ENCODE peak calls at places on chromosomes 5 and 9, in nine cellular contexts. U is stimulated activated naive CD8-positive, alpha-beta T cell treated with anti-CD3 and anti-CD28 coated beads, Interleukin-15, Interleukin-2, amounts not matched to agents 100 U/mL and 50 U/mL, for 24 hours; W is gastrocnemius medialis; J is stimulated activated naive B cell treated with anti-CD40 and anti-IgM and Interleukin-4, amounts not matched to agents 10 μg/mL and 1 μg/mL and 100 μg/mL, for 72 hours; E is stimulated activated CD4-positive, alpha-beta T cell treated with anti-CD3 and anti-CD28 coated beads, Interleukin-4, amount 100 ng/mL, for 1 hour; I is hippocampal formation; M is caudate nucleus; T is H54; O is anterior cingulate cortex. N is an unnamed sample.

GRCh38 chr9:114879165-114879564 is 51.2 kb downstream of the TNFSF8 start:
- DNase-seq in U (no peak), W (no peak), J (no peak), E (no peak), I (no peak), M (no peak), T (no peak), O (no peak), N (no peak)

GRCh38 chr9:136155576-136155975 is 36.9 kb upstream of the TMEM250 start:
- DNase-seq in U (no peak), W (no peak), J (no peak), E (no peak), I (no peak), M (no peak), T (no peak), O (no peak), N (no peak)

GRCh38 chr9:73133921-73134407 is 17.7 kb upstream of the ANXA1 start:
- DNase-seq in U (no peak), W (no peak), J (no peak), E (no peak), I (no peak), M (no peak), T (no peak), O (no peak), N (peak)

GRCh38 chr9:129166962-129167557 is 11.0 kb downstream of the IER5L start:
- DNase-seq in U (peak), W (no peak), J (no peak), E (peak), I (no peak), M (no peak), T (peak), O (no peak), N (peak)

GRCh38 chr9:130342714-130343085 is 77.1 kb downstream of the HMCN2 start:
- DNase-seq in U (no peak), W (no peak), J (no peak), E (no peak), I (no peak), M (no peak), T (no peak), O (no peak), N (no peak)

GRCh38 chr9:89952401-89952800 is 347.6 kb downstream of the GADD45G start:
- DNase-seq in U (no peak), W (no peak), J (no peak), E (no peak), I (no peak), M (no peak), T (no peak), O (no peak), N (no peak)

GRCh38 chr5:146565764-146566163 is 49.8 kb upstream of the GPR151 start:
- DNase-seq in U (peak), W (no peak), J (peak), E (peak), I (peak), M (peak), T (peak), O (peak), N (no peak)

GRCh38 chr9:14221558-14221957 is 92.4 kb downstream of the NFIB start:
- DNase-seq in U (no peak), W (no peak), J (no peak), E (no peak), I (no peak), M (no peak), T (peak), O (no peak), N (no peak)

GRCh38 chr9:84271004-84271886 is 69.3 kb downstream of the SLC28A3 start:
- DNase-seq in U (peak), W (peak), J (peak), E (peak), I (peak), M (peak), T (no peak), O (peak), N (peak)

GRCh38 chr9:29697011-29697410 is 2123.7 kb upstream of the C9orf72 start:
- DNase-seq in U (no peak), W (no peak), J (no peak), E (no peak), I (no peak), M (no peak), T (no peak), O (no peak), N (no peak)

GRCh38 chr9:119701651-119702050 is 332.4 kb upstream of the BRINP1 start:
- DNase-seq in U (no peak), W (no peak), J (no peak), E (no peak), I (no peak), M (no peak), T (no peak), O (no peak), N (no peak)

GRCh38 chr5:169767938-169768337 is 130.9 kb downstream of the DOCK2 start:
- DNase-seq in U (no peak), W (no peak), J (no peak), E (no peak), I (no peak), M (no peak), T (no peak), O (no peak), N (no peak)

GRCh38 chr5:149153751-149154610 is 12.7 kb downstream of the ABLIM3 start:
- DNase-seq in U (no peak), W (peak), J (no peak), E (no peak), I (no peak), M (no peak), T (no peak), O (no peak), N (peak)

GRCh38 chr9:70093944-70094343 is 50.3 kb downstream of the MAMDC2 start:
- DNase-seq in U (no peak), W (no peak), J (no peak), E (no peak), I (no peak), M (no peak), T (no peak), O (no peak), N (no peak)

GRCh38 chr9:128276008-128276573 is at the start of gene SWI5:
- DNase-seq in U (peak), W (peak), J (peak), E (peak), I (peak), M (peak), T (peak), O (peak), N (peak)

GRCh38 chr5:131766689-131767088 is 30.1 kb downstream of the FNIP1 start:
- DNase-seq in U (no peak), W (no peak), J (no peak), E (no peak), I (no peak), M (no peak), T (no peak), O (no peak), N (no peak)

GRCh38 chr5:178762960-178763359 is 32.5 kb upstream of the ZNF354A start:
- DNase-seq in U (no peak), W (no peak), J (no peak), E (no peak), I (no peak), M (no peak), T (no peak), O (no peak), N (no peak)

GRCh38 chr9:37639109-37639748 is 11.5 kb upstream of the FRMPD1 start:
- DNase-seq in U (no peak), W (no peak), J (no peak), E (no peak), I (no peak), M (no peak), T (no peak), O (no peak), N (no peak)

GRCh38 chr5:125412051-125412560 is 665.7 kb upstream of the ZNF608 start:
- DNase-seq in U (no peak), W (peak), J (peak), E (no peak), I (peak), M (no peak), T (no peak), O (peak), N (no peak)

GRCh38 chr9:69975681-69976080 is 68.0 kb upstream of the MAMDC2 start:
- DNase-seq in U (no peak), W (no peak), J (no peak), E (no peak), I (no peak), M (no peak), T (no peak), O (no peak), N (no peak)

GRCh38 chr5:36152324-36153298 is 700 bp downstream of the SKP2 start:
- DNase-seq in U (no peak), W (no peak), J (no peak), E (no peak), I (no peak), M (no peak), T (no peak), O (no peak), N (no peak)

GRCh38 chr9:27787941-27788340 is 214.7 kb upstream of the C9orf72 start:
- DNase-seq in U (no peak), W (no peak), J (no peak), E (no peak), I (no peak), M (no peak), T (no peak), O (no peak), N (no peak)

GRCh38 chr9:118991366-118992285 is 377.6 kb downstream of the BRINP1 start:
- DNase-seq in U (no peak), W (no peak), J (no peak), E (no peak), I (no peak), M (no peak), T (no peak), O (no peak), N (no peak)

GRCh38 chr5:140322751-140323731 is 20.1 kb upstream of the PFDN1 start:
- DNase-seq in U (no peak), W (no peak), J (no peak), E (no peak), I (peak), M (peak), T (peak), O (peak), N (peak)

GRCh38 chr5:150394103-150394502 is 18.6 kb downstream of the CD74 start:
- DNase-seq in U (no peak), W (no peak), J (peak), E (no peak), I (no peak), M (no peak), T (no peak), O (no peak), N (no peak)

GRCh38 chr5:32193591-32193990 is 19.5 kb upstream of the GOLPH3 start:
- DNase-seq in U (no peak), W (peak), J (no peak), E (no peak), I (no peak), M (no peak), T (no peak), O (no peak), N (peak)

GRCh38 chr5:74885170-74885569 is 19.0 kb upstream of the FAM169A start:
- DNase-seq in U (no peak), W (no peak), J (no peak), E (no peak), I (no peak), M (no peak), T (no peak), O (no peak), N (no peak)

GRCh38 chr5:171484460-171484899 is 65.0 kb downstream of the FGF18 start:
- DNase-seq in U (peak), W (no peak), J (no peak), E (peak), I (no peak), M (no peak), T (peak), O (no peak), N (no peak)

N was measured in lower leg skin.